ENCODE peak calls at places on chromosome 17, in six cellular contexts. E is ascending aorta, L is IMR-90, U is fibroblast of lung, V is choroid plexus epithelial cell, C is uterus. N is an unnamed sample.

GRCh38 chr17:28951428-28951990 is at the start of gene PHF12:
- DNase-seq in C (peak), L (peak), V (peak), U (peak), E (peak), N (peak)

GRCh38 chr17:65171753-65172152 is 34.6 kb downstream of the RGS9 start:
- DNase-seq in L (no peak), E (no peak), U (no peak), V (no peak), C (no peak), N (no peak)

GRCh38 chr17:79066963-79067362 is 7.7 kb upstream of the ENGASE start:
- DNase-seq in E (no peak), C (no peak), L (no peak), V (no peak), U (no peak), N (no peak)

GRCh38 chr17:29195465-29196081 is 15.4 kb upstream of the MYO18A start:
- DNase-seq in C (no peak), L (no peak), E (no peak), V (peak), U (no peak), N (peak)

GRCh38 chr17:30236807-30237206 is 1.3 kb upstream of the SLC6A4 start:
- DNase-seq in L (no peak), U (peak), V (peak), C (no peak), E (no peak), N (peak)

GRCh38 chr17:13265306-13265705 is 247.5 kb upstream of the ELAC2 start:
- DNase-seq in L (no peak), V (no peak), U (no peak), E (no peak), C (no peak), N (no peak)

GRCh38 chr17:75764417-75764710 is 628 bp downstream of the GALK1 start:
- DNase-seq in U (no peak), L (no peak), E (no peak), V (no peak), C (no peak), N (no peak)

GRCh38 chr17:31842416-31843381 is 16.3 kb downstream of the COPRS start:
- DNase-seq in C (peak), L (peak), U (peak), V (peak), E (no peak), N (peak)

GRCh38 chr17:50347894-50348291 is 2.0 kb downstream of the XYLT2 start:
- DNase-seq in V (no peak), L (no peak), E (no peak), U (no peak), C (no peak), N (no peak)
- H3K4me3 ChIP-seq in V (no peak), L (peak), E (peak), U (no peak), C (no peak), N (no peak)

GRCh38 chr17:62987136-62987535 is 21.1 kb downstream of the TANC2 start:
- DNase-seq in V (no peak), E (no peak), C (no peak), L (no peak), U (no peak), N (no peak)
- TF ChIP-seq CTCF in V (peak), E (no peak), C (no peak), L (peak), U (peak), N (peak)

GRCh38 chr17:68290268-68290954 is 516 bp downstream of the SLC16A6 start:
- DNase-seq in L (no peak), E (no peak), V (peak), C (no peak), U (no peak), N (no peak)
- H3K4me3 ChIP-seq in L (peak), E (peak), V (peak), C (peak), U (peak), N (peak)

DNA sequence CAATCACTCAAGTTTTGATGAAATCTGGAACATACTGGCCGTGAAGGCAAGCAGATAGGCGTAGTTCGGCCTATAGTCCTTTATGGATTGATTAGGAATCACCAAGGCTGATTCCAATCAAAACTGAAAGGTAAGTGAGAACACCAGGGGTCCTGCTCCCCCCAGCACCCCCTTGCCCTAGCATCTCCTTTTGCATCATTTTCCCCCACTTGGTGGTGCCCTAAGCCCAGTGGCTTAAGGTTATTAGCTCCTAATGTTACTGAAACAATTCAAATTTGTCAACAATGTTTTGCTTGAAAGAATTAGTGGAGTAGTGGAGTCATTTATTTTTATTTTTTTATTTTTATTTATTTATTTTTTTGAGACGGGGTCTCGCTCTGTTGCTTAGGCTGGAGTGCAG is 4.9 kb downstream of the SLFN14 start:
- DNase-seq in E (no peak), L (no peak), V (no peak), U (no peak), C (no peak), N (no peak)
- TF ChIP-seq CTCF in E (no peak), L (peak), V (peak), U (peak), C (no peak), N (peak)

DNA sequence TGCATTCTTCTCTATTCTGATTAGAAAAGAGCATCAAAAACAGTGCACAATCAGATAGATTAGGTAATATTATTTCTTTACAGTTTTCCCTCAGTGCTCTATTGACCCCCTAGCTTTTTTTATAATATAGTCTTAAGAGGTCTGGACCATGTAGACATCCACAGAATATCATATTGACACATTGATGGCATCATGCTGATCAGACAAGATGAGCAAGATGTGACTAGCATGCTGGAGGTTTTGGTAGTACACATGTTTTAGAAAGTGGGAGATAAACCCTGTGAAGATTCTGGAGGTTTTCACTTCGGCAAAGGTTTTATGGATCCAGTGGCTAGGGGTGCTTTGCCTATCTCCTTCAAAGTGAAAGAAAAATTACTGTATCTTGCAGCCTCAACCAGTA is 2.8 kb upstream of the ABCA8 start:
- DNase-seq in U (no peak), E (no peak), V (no peak), C (no peak), L (no peak), N (no peak)
- H3K4me3 ChIP-seq in U (no peak), E (no peak), V (no peak), C (no peak), L (no peak), N (no peak)

DNA sequence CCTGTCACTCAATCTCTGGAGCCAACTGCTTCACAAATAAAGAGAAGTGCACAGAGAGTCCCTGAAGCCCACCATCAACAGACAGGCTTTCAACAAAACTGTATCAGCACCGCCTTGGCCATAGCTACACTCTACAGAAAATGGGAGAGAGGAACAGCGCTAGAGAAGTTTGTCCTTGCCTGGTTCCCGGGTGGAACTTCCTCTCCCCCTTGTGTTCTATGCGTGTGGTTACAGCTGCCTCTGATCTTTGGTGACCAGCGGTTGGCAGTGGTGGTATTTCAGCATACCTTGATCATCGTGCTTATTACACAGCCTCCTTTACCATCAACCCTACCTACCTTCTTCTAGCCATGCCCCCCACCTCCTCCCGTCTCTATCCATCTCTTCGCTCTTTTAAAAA is 91.4 kb upstream of the CCL2 start:
- DNase-seq in C (no peak), U (peak), L (peak), E (no peak), V (no peak), N (no peak)
- TF ChIP-seq CTCF in C (no peak), U (peak), L (peak), E (no peak), V (peak), N (no peak)

GRCh38 chr17:49038138-49038537 is 41.0 kb downstream of the IGF2BP1 start:
- DNase-seq in L (no peak), U (no peak), E (no peak), C (no peak), V (no peak), N (no peak)

GRCh38 chr17:49038544-49038943 is 41.4 kb downstream of the IGF2BP1 start:
- DNase-seq in E (no peak), V (no peak), U (no peak), L (no peak), C (no peak), N (no peak)

GRCh38 chr17:49035470-49036269 is 38.5 kb downstream of the IGF2BP1 start:
- DNase-seq in E (no peak), C (peak), L (peak), U (peak), V (peak), N (peak)

GRCh38 chr17:49031965-49032928 is 35.1 kb downstream of the IGF2BP1 start:
- DNase-seq in E (no peak), U (peak), C (peak), V (peak), L (peak), N (peak)

GRCh38 chr17:49036270-49036626 is 39.1 kb downstream of the IGF2BP1 start:
- DNase-seq in E (no peak), U (no peak), V (no peak), L (no peak), C (no peak), N (no peak)
- H3K4me3 ChIP-seq in E (no peak), U (no peak), V (no peak), L (no peak), C (no peak), N (no peak)

DNA sequence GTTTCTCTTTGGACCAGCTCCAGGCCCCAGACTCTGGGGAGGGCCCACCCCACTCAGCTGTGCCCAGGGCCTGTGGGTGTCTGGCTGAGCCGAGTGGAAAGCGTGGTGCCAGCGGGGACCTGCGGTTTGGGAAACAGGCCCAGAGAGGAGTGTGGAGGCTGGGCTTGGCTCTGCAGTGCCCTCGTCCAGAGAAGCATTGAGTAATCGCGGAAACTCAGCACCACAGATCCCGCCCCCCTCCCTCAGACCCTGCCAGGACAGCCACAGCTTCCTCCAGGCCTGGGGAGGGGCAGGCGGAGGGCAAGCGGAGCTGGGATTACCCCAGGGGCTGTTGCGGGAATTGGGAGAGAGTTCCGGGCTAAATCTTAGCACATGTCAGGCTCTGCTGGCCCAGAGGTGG is 14.6 kb upstream of the PITPNA start:
- DNase-seq in V (peak), C (peak), U (peak), E (peak), L (peak), N (peak)
- TF ChIP-seq CTCF in V (no peak), C (no peak), U (no peak), E (no peak), L (no peak), N (no peak)